ENCODE peak calls at places on chromosomes 12 and 14, in ten cellular contexts. B is cardiac muscle cell; O is ascending aorta; C is CD8-positive, alpha-beta T cell; A is A673; F is pancreas; L is right lobe of liver; G is cardiac fibroblast; U is esophagus squamous epithelium; M is glutamatergic neuron. N is an unnamed sample.

GRCh38 chr14:97477353-97477752 is 680.2 kb downstream of the VRK1 start:
- DNase-seq in B (no peak), O (no peak), C (no peak), A (no peak), F (no peak), L (no peak), G (no peak), U (no peak), M (no peak), N (no peak)

GRCh38 chr14:71230897-71231296 is 323.6 kb downstream of the PCNX1 start:
- DNase-seq in B (no peak), O (no peak), C (no peak), A (no peak), F (peak), L (no peak), G (no peak), U (no peak), M (no peak), N (no peak)

GRCh38 chr12:102726686-102727085 is 190.4 kb downstream of the PAH start:
- DNase-seq in B (no peak), O (no peak), C (no peak), A (no peak), F (no peak), L (no peak), G (no peak), U (no peak), M (no peak), N (no peak)

GRCh38 chr12:64685076-64685475 is 74.1 kb downstream of the GNS start:
- DNase-seq in B (no peak), O (no peak), C (peak), A (no peak), F (no peak), L (no peak), G (no peak), U (no peak), M (no peak), N (no peak)

GRCh38 chr14:102155150-102155549 is 15.5 kb downstream of the WDR20 start:
- DNase-seq in B (peak), O (no peak), C (no peak), A (no peak), F (no peak), L (no peak), G (peak), U (no peak), M (no peak), N (no peak)

GRCh38 chr12:117456076-117456475 is 94.7 kb upstream of the NOS1 start:
- DNase-seq in B (no peak), O (no peak), C (no peak), A (no peak), F (no peak), L (no peak), G (no peak), U (no peak), M (no peak), N (no peak)

GRCh38 chr14:77264466-77265186 is 6.4 kb downstream of the NGB start:
- DNase-seq in B (no peak), O (no peak), C (no peak), A (no peak), F (peak), L (no peak), G (no peak), U (no peak), M (no peak), N (no peak)

GRCh38 chr14:69693145-69693544 is 73.8 kb upstream of the SRSF5 start:
- DNase-seq in B (no peak), O (no peak), C (no peak), A (no peak), F (no peak), L (no peak), G (no peak), U (no peak), M (peak), N (peak)

GRCh38 chr12:116257213-116257612 is 20.3 kb downstream of the MED13L start:
- DNase-seq in B (peak), O (no peak), C (no peak), A (peak), F (no peak), L (no peak), G (peak), U (no peak), M (no peak), N (no peak)

GRCh38 chr12:69389836-69390235 is 30.3 kb downstream of the YEATS4 start:
- DNase-seq in B (no peak), O (no peak), C (no peak), A (peak), F (no peak), L (no peak), G (peak), U (no peak), M (no peak), N (no peak)

GRCh38 chr12:104292872-104293794 is 10.4 kb upstream of the EID3 start:
- DNase-seq in B (no peak), O (no peak), C (no peak), A (no peak), F (no peak), L (no peak), G (peak), U (no peak), M (no peak), N (no peak)

GRCh38 chr14:80634106-80634758 is 307.3 kb downstream of the CEP128 start:
- DNase-seq in B (no peak), O (no peak), C (no peak), A (peak), F (no peak), L (no peak), G (peak), U (no peak), M (no peak), N (no peak)

GRCh38 chr14:101975231-101975630 is 10.9 kb downstream of the DYNC1H1 start:
- DNase-seq in B (no peak), O (peak), C (no peak), A (no peak), F (no peak), L (no peak), G (no peak), U (no peak), M (no peak), N (no peak)

GRCh38 chr14:37985826-37986470 is 221.8 kb upstream of the SSTR1 start:
- DNase-seq in B (peak), O (no peak), C (peak), A (peak), F (no peak), L (peak), G (peak), U (no peak), M (peak), N (peak)

GRCh38 chr12:120118710-120119097 is 2.2 kb upstream of the RAB35 start:
- DNase-seq in B (no peak), O (no peak), C (no peak), A (no peak), F (no peak), L (no peak), G (peak), U (no peak), M (no peak), N (peak)

GRCh38 chr12:22014041-22014782 is 31.8 kb upstream of the CMAS start:
- DNase-seq in B (no peak), O (no peak), C (no peak), A (no peak), F (no peak), L (no peak), G (peak), U (no peak), M (no peak), N (no peak)

GRCh38 chr14:73472182-73473114 is 14.1 kb upstream of the NUMB start:
- DNase-seq in B (peak), O (peak), C (no peak), A (peak), F (no peak), L (no peak), G (peak), U (no peak), M (no peak), N (peak)

GRCh38 chr14:29311983-29312382 is 545.4 kb downstream of the FOXG1 start:
- DNase-seq in B (no peak), O (no peak), C (no peak), A (no peak), F (no peak), L (no peak), G (peak), U (no peak), M (no peak), N (peak)

GRCh38 chr14:82075566-82075965 is 541.9 kb upstream of the SEL1L start:
- DNase-seq in B (peak), O (no peak), C (no peak), A (peak), F (peak), L (peak), G (peak), U (no peak), M (no peak), N (no peak)

GRCh38 chr12:118373628-118374027 is 921 bp upstream of the TAOK3 start:
- DNase-seq in B (no peak), O (no peak), C (no peak), A (no peak), F (no peak), L (peak), G (no peak), U (no peak), M (no peak), N (no peak)

GRCh38 chr12:26621932-26622331 is 211.1 kb downstream of the ITPR2 start:
- DNase-seq in B (no peak), O (no peak), C (no peak), A (no peak), F (no peak), L (no peak), G (no peak), U (no peak), M (no peak), N (no peak)

GRCh38 chr14:105028251-105028927 is 7.5 kb upstream of the CDCA4 start:
- DNase-seq in B (no peak), O (no peak), C (no peak), A (no peak), F (no peak), L (no peak), G (no peak), U (no peak), M (no peak), N (no peak)

GRCh38 chr12:94760786-94761185 is 110.4 kb upstream of the TMCC3 start:
- DNase-seq in B (no peak), O (no peak), C (no peak), A (no peak), F (no peak), L (no peak), G (peak), U (no peak), M (no peak), N (no peak)

GRCh38 chr12:130563322-130563721 is 152.8 kb downstream of the RIMBP2 start:
- DNase-seq in B (no peak), O (no peak), C (no peak), A (no peak), F (no peak), L (no peak), G (no peak), U (no peak), M (no peak), N (no peak)

GRCh38 chr12:18165422-18165871 is 75.5 kb upstream of the RERGL start:
- DNase-seq in B (no peak), O (no peak), C (no peak), A (no peak), F (no peak), L (no peak), G (peak), U (no peak), M (no peak), N (peak)

GRCh38 chr12:508795-509194 is 49.1 kb downstream of the B4GALNT3 start:
- DNase-seq in B (no peak), O (no peak), C (no peak), A (no peak), F (no peak), L (no peak), G (no peak), U (no peak), M (no peak), N (no peak)

GRCh38 chr12:131385313-131386166 is 325.4 kb upstream of the SFSWAP start:
- DNase-seq in B (no peak), O (peak), C (no peak), A (no peak), F (no peak), L (no peak), G (no peak), U (no peak), M (no peak), N (no peak)

GRCh38 chr14:63203618-63204406 is 431 bp upstream of the RHOJ start:
- DNase-seq in B (peak), O (peak), C (no peak), A (peak), F (no peak), L (peak), G (peak), U (peak), M (peak), N (peak)

GRCh38 chr12:95169368-95169767 is 47.9 kb downstream of the FGD6 start:
- DNase-seq in B (no peak), O (no peak), C (no peak), A (peak), F (no peak), L (peak), G (peak), U (no peak), M (no peak), N (peak)

GRCh38 chr12:2003676-2004112 is 563 bp downstream of the DCP1B start:
- DNase-seq in B (no peak), O (no peak), C (no peak), A (no peak), F (no peak), L (no peak), G (no peak), U (no peak), M (no peak), N (no peak)

GRCh38 chr14:63362305-63362914 is 43.7 kb upstream of the GPHB5 start:
- DNase-seq in B (no peak), O (no peak), C (no peak), A (no peak), F (no peak), L (no peak), G (no peak), U (no peak), M (no peak), N (no peak)

GRCh38 chr14:60204104-60204842 is 39.1 kb upstream of the DHRS7 start:
- DNase-seq in B (no peak), O (no peak), C (no peak), A (no peak), F (no peak), L (no peak), G (no peak), U (no peak), M (no peak), N (no peak)

GRCh38 chr14:74364271-74364880 is 16.1 kb downstream of the VRTN start:
- DNase-seq in B (no peak), O (no peak), C (no peak), A (no peak), F (no peak), L (no peak), G (no peak), U (no peak), M (no peak), N (no peak)

GRCh38 chr12:4664111-4664510 is 15.2 kb downstream of the NDUFA9 start:
- DNase-seq in B (no peak), O (no peak), C (no peak), A (peak), F (no peak), L (no peak), G (peak), U (no peak), M (no peak), N (peak)

GRCh38 chr14:56119221-56119967 is 1.2 kb downstream of the PELI2 start:
- DNase-seq in B (peak), O (peak), C (peak), A (peak), F (peak), L (no peak), G (peak), U (no peak), M (peak), N (peak)

DNA sequence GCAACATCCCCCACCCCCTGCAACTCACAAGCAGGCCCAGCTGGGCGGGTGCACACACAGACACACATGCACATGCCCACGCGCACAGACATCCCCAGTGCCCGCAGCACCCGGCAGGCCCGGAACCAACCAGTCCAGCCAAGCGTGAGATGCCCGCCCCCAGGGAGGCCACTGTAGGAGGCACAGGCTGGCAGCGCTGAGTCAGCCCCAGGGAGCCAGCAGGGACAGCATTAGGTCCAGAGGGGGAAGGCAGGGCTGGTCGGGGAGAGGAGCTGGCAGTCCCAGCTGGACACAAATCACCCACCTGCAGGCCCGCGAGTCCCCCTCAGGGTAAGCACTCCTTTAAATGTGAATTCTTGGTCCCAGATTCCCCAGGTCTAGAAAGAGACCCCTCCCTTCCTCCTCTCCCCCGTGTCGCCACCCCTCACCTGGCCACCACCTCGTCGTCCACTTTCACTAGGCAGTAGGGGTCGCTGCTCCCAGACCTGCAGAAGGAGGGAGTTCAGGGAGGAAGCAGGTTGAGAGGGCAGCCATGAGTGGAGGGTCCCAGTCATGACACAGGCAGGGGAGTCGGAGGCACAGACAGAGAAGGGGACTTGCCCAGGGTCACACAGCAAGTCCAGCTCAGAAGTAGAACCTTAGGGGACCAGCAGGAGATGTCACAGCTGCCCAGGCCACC is 5.0 kb downstream of the RASAL1 start:
- DNase-seq in B (no peak), O (no peak), C (no peak), A (no peak), F (peak), L (no peak), G (no peak), U (no peak), M (peak), N (peak)
- TF ChIP-seq CTCF in B (peak), O (no peak), C (no peak), A (no peak), F (no peak), L (no peak), G (no peak), U (no peak), M (no peak), N (peak)

GRCh38 chr12:121889267-121889624 is 656 bp downstream of the PSMD9 start:
- DNase-seq in B (no peak), O (no peak), C (no peak), A (no peak), F (no peak), L (no peak), G (no peak), U (no peak), M (no peak), N (no peak)
- TF ChIP-seq CTCF in B (no peak), O (no peak), C (no peak), A (no peak), F (no peak), L (no peak), G (no peak), U (no peak), M (no peak), N (no peak)

GRCh38 chr14:96225745-96226151 is 21.1 kb downstream of the BDKRB2 start:
- DNase-seq in B (peak), O (no peak), C (no peak), A (no peak), F (no peak), L (no peak), G (no peak), U (no peak), M (peak), N (no peak)
- TF ChIP-seq CTCF in B (peak), O (no peak), C (no peak), A (no peak), F (no peak), L (no peak), G (no peak), U (no peak), M (peak), N (peak)

DNA sequence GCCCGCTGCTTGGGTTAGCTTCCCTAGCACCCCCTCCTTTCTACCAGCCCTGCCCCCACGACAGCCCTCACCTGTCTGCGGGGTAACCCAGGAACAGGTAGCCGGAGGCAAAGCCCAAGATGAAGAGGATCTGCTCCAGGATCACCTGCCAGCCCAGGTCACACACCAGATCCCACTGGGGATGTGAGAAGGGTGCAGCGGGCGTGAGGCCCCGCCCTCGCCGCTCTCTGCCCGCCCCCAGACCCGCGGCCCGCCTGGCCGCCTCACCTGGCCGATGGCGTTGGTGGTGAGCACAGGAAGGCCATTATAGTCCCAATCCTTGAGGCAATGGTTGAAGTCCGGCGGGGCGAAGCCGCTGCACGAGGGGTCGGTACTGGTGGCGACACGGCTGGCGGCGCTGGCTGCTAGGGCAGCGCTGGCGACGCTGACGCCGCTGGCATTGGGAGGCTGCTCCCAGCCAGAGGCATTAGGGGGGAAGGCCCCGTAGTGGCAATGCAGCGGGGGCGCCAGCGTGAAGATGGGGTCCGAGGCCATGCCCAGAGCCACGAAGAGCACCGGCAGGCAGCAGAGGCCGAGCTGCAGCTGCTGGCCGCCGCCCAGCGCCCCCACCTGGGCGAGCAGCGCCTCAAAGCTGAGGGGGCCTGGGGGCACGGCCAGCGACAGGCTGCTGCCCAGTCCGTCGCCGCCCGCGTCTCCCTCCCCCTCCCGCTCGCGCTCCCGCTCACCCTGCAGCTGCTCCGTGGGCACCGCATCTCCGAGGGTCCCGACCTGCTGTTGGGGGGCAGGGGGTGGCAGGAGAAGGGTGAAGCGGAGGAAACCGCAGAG is 794 bp downstream of the SLC22A17 start:
- DNase-seq in B (peak), O (peak), C (no peak), A (no peak), F (peak), L (peak), G (no peak), U (no peak), M (peak), N (peak)
- TF ChIP-seq CTCF in B (peak), O (no peak), C (no peak), A (no peak), F (no peak), L (no peak), G (no peak), U (no peak), M (peak), N (no peak)

GRCh38 chr14:24377660-24378059 is 9.7 kb downstream of the NFATC4 start:
- DNase-seq in B (peak), O (no peak), C (no peak), A (no peak), F (no peak), L (no peak), G (no peak), U (no peak), M (no peak), N (no peak)

GRCh38 chr14:24378327-24378726 is 10.3 kb downstream of the NFATC4 start:
- DNase-seq in B (no peak), O (no peak), C (no peak), A (no peak), F (no peak), L (no peak), G (no peak), U (no peak), M (no peak), N (no peak)

GRCh38 chr14:24378981-24379906 is 11.3 kb downstream of the NFATC4 start:
- DNase-seq in B (no peak), O (no peak), C (no peak), A (no peak), F (no peak), L (no peak), G (no peak), U (no peak), M (no peak), N (no peak)

GRCh38 chr14:24377126-24377525 is 9.1 kb downstream of the NFATC4 start:
- DNase-seq in B (no peak), O (no peak), C (no peak), A (no peak), F (no peak), L (no peak), G (no peak), U (no peak), M (no peak), N (no peak)

GRCh38 chr14:24376448-24377070 is 8.6 kb downstream of the NFATC4 start:
- DNase-seq in B (no peak), O (no peak), C (no peak), A (no peak), F (no peak), L (no peak), G (no peak), U (no peak), M (peak), N (no peak)
- TF ChIP-seq CTCF in B (no peak), O (no peak), C (no peak), A (no peak), F (no peak), L (no peak), G (no peak), U (no peak), M (peak), N (no peak)

GRCh38 chr12:67388331-67389163 is 119.4 kb downstream of the CAND1 start:
- DNase-seq in B (peak), O (no peak), C (no peak), A (peak), F (no peak), L (no peak), G (no peak), U (no peak), M (peak), N (no peak)
- TF ChIP-seq CTCF in B (peak), O (no peak), C (no peak), A (peak), F (no peak), L (no peak), G (peak), U (peak), M (peak), N (no peak)

GRCh38 chr14:86646688-86647687 is 1117.0 kb downstream of the FLRT2 start:
- DNase-seq in B (no peak), O (no peak), C (no peak), A (peak), F (no peak), L (no peak), G (peak), U (no peak), M (no peak), N (peak)
- TF ChIP-seq CTCF in B (no peak), O (no peak), C (peak), A (peak), F (no peak), L (no peak), G (no peak), U (no peak), M (peak), N (no peak)

N was measured in foreskin fibroblast.